ENCODE peak calls at places on chromosome 15, in eight cellular contexts. One of them, this sample, is unnamed.

GRCh38 chr15:69921626-69922624 is 175.8 kb downstream of the TLE3 start:
- DNase-seq in NCI-H1694 treated with DMSO at 0.1 percent for 48 hours: no peak
- DNase-seq in globus pallidus: no peak
- DNase-seq in tibial artery: peak; percentile 9
- DNase-seq in fibroblast of the conjunctiva: no peak
- DNase-seq in GM12865: peak; percentile 55
- DNase-seq in HFFc6: no peak
- DNase-seq in NCI-H2081: no peak
- DNase-seq in this sample: no peak

GRCh38 chr15:26892119-26892518 is 25.3 kb downstream of the GABRA5 start:
- DNase-seq in HFFc6: no peak
- DNase-seq in NCI-H2081: no peak
- DNase-seq in NCI-H1694 treated with DMSO at 0.1 percent for 48 hours: no peak
- DNase-seq in tibial artery: no peak
- DNase-seq in globus pallidus: no peak
- DNase-seq in fibroblast of the conjunctiva: no peak
- DNase-seq in GM12865: no peak
- DNase-seq in this sample: no peak

GRCh38 chr15:40751745-40752144 is 3.3 kb downstream of the RMDN3 start:
- DNase-seq in GM12865: no peak
- DNase-seq in NCI-H1694 treated with DMSO at 0.1 percent for 48 hours: no peak
- DNase-seq in tibial artery: no peak
- DNase-seq in fibroblast of the conjunctiva: no peak
- DNase-seq in globus pallidus: no peak
- DNase-seq in HFFc6: no peak
- DNase-seq in NCI-H2081: no peak
- DNase-seq in this sample: no peak

GRCh38 chr15:90463381-90463780 is 66.3 kb upstream of the CRTC3 start:
- DNase-seq in GM12865: peak; percentile 31
- DNase-seq in tibial artery: no peak
- DNase-seq in HFFc6: peak; percentile 82
- DNase-seq in fibroblast of the conjunctiva: peak; percentile 16
- DNase-seq in NCI-H1694 treated with DMSO at 0.1 percent for 48 hours: no peak
- DNase-seq in globus pallidus: peak; percentile 97
- DNase-seq in NCI-H2081: no peak
- DNase-seq in this sample: no peak

GRCh38 chr15:68417897-68418296 is 14.1 kb downstream of the ITGA11 start:
- DNase-seq in fibroblast of the conjunctiva: no peak
- DNase-seq in GM12865: no peak
- DNase-seq in globus pallidus: peak; percentile 31
- DNase-seq in tibial artery: peak; percentile 10
- DNase-seq in HFFc6: no peak
- DNase-seq in NCI-H2081: no peak
- DNase-seq in NCI-H1694 treated with DMSO at 0.1 percent for 48 hours: no peak
- DNase-seq in this sample: no peak

GRCh38 chr15:72068826-72069225 is 49.1 kb downstream of the MYO9A start:
- DNase-seq in globus pallidus: no peak
- DNase-seq in fibroblast of the conjunctiva: no peak
- DNase-seq in NCI-H1694 treated with DMSO at 0.1 percent for 48 hours: no peak
- DNase-seq in NCI-H2081: no peak
- DNase-seq in tibial artery: no peak
- DNase-seq in HFFc6: no peak
- DNase-seq in GM12865: no peak
- DNase-seq in this sample: no peak

GRCh38 chr15:67863442-67863987 is 23.7 kb upstream of the RNU6-1 start:
- DNase-seq in GM12865: peak; percentile 90
- DNase-seq in NCI-H1694 treated with DMSO at 0.1 percent for 48 hours: peak; percentile 42
- DNase-seq in HFFc6: peak; percentile 58
- DNase-seq in NCI-H2081: peak; percentile 77
- DNase-seq in tibial artery: peak; percentile 88
- DNase-seq in fibroblast of the conjunctiva: peak; percentile 46
- DNase-seq in globus pallidus: peak; percentile 59
- DNase-seq in this sample: peak; percentile 91

GRCh38 chr15:101608182-101608581 is 44.0 kb downstream of the TM2D3 start:
- DNase-seq in globus pallidus: no peak
- DNase-seq in tibial artery: no peak
- DNase-seq in fibroblast of the conjunctiva: no peak
- DNase-seq in NCI-H1694 treated with DMSO at 0.1 percent for 48 hours: no peak
- DNase-seq in HFFc6: no peak
- DNase-seq in GM12865: no peak
- DNase-seq in NCI-H2081: no peak
- DNase-seq in this sample: no peak

GRCh38 chr15:47945869-47946666 is 174.7 kb upstream of the SLC24A5 start:
- DNase-seq in fibroblast of the conjunctiva: no peak
- DNase-seq in globus pallidus: no peak
- DNase-seq in GM12865: no peak
- DNase-seq in NCI-H2081: no peak
- DNase-seq in tibial artery: no peak
- DNase-seq in HFFc6: no peak
- DNase-seq in NCI-H1694 treated with DMSO at 0.1 percent for 48 hours: no peak
- DNase-seq in this sample: no peak

GRCh38 chr15:51024735-51025453 is 69.8 kb downstream of the TNFAIP8L3 start:
- DNase-seq in NCI-H2081: no peak
- DNase-seq in HFFc6: no peak
- DNase-seq in GM12865: no peak
- DNase-seq in fibroblast of the conjunctiva: peak; percentile 17
- DNase-seq in NCI-H1694 treated with DMSO at 0.1 percent for 48 hours: peak; percentile 71
- DNase-seq in globus pallidus: no peak
- DNase-seq in tibial artery: no peak
- DNase-seq in this sample: no peak

GRCh38 chr15:57401546-57401945 is 25.2 kb downstream of the CGNL1 start:
- DNase-seq in globus pallidus: no peak
- DNase-seq in NCI-H1694 treated with DMSO at 0.1 percent for 48 hours: no peak
- DNase-seq in HFFc6: no peak
- DNase-seq in GM12865: no peak
- DNase-seq in tibial artery: no peak
- DNase-seq in fibroblast of the conjunctiva: no peak
- DNase-seq in NCI-H2081: no peak
- DNase-seq in this sample: no peak

GRCh38 chr15:48696627-48697312 is 51.3 kb upstream of the FBN1 start:
- DNase-seq in HFFc6: peak; percentile 80
- DNase-seq in GM12865: peak; percentile 21
- DNase-seq in fibroblast of the conjunctiva: no peak
- DNase-seq in NCI-H2081: no peak
- DNase-seq in globus pallidus: no peak
- DNase-seq in NCI-H1694 treated with DMSO at 0.1 percent for 48 hours: no peak
- DNase-seq in tibial artery: no peak
- DNase-seq in this sample: no peak

GRCh38 chr15:36484038-36484778 is 95.2 kb upstream of the CDIN1 start:
- DNase-seq in fibroblast of the conjunctiva: no peak
- DNase-seq in globus pallidus: no peak
- DNase-seq in HFFc6: peak; percentile 7
- DNase-seq in NCI-H1694 treated with DMSO at 0.1 percent for 48 hours: no peak
- DNase-seq in GM12865: no peak
- DNase-seq in NCI-H2081: no peak
- DNase-seq in tibial artery: no peak
- DNase-seq in this sample: no peak

GRCh38 chr15:56047354-56047753 is 53.9 kb upstream of the NEDD4 start:
- DNase-seq in NCI-H2081: no peak
- DNase-seq in NCI-H1694 treated with DMSO at 0.1 percent for 48 hours: no peak
- DNase-seq in globus pallidus: no peak
- DNase-seq in HFFc6: peak; percentile 9
- DNase-seq in fibroblast of the conjunctiva: no peak
- DNase-seq in GM12865: no peak
- DNase-seq in tibial artery: no peak
- DNase-seq in this sample: no peak

GRCh38 chr15:75049392-75049791 is 26.0 kb downstream of the PPCDC start:
- DNase-seq in NCI-H2081: peak; percentile 55
- DNase-seq in HFFc6: no peak
- DNase-seq in globus pallidus: peak; percentile 71
- DNase-seq in tibial artery: peak; percentile 94
- DNase-seq in fibroblast of the conjunctiva: no peak
- DNase-seq in GM12865: no peak
- DNase-seq in NCI-H1694 treated with DMSO at 0.1 percent for 48 hours: peak; percentile 84
- DNase-seq in this sample: no peak

GRCh38 chr15:95972136-95972553 is 358.4 kb upstream of the NR2F2 start:
- DNase-seq in HFFc6: peak; percentile 70
- DNase-seq in NCI-H1694 treated with DMSO at 0.1 percent for 48 hours: no peak
- DNase-seq in globus pallidus: no peak
- DNase-seq in fibroblast of the conjunctiva: peak; percentile 14
- DNase-seq in GM12865: peak; percentile 14
- DNase-seq in NCI-H2081: no peak
- DNase-seq in tibial artery: no peak
- DNase-seq in this sample: no peak

GRCh38 chr15:33125883-33126535 is 68.5 kb downstream of the FMN1 start:
- DNase-seq in NCI-H1694 treated with DMSO at 0.1 percent for 48 hours: no peak
- DNase-seq in GM12865: no peak
- DNase-seq in NCI-H2081: no peak
- DNase-seq in HFFc6: no peak
- DNase-seq in fibroblast of the conjunctiva: no peak
- DNase-seq in globus pallidus: no peak
- DNase-seq in tibial artery: no peak
- DNase-seq in this sample: no peak

This sample was measured in osteocyte.